ENCODE peak calls at places on chromosomes 4 and X, in ten cellular contexts. Z is T-helper 9 cell, Y is NCI-H1930, M is fibroblast of lung, F is cardiac fibroblast, B is NCI-H1105, A is DMS 273 treated with DMSO at 0.1 percent for 48 hours, G is adrenal gland, R is left kidney, S is NCI-H1092. J is an unnamed sample.

GRCh38 chr4:142567199-142567598 is 278.9 kb downstream of the INPP4B start:
- DNase-seq in A (no peak), S (no peak), F (no peak), R (no peak), Y (no peak), G (no peak), B (no peak), Z (peak), M (no peak), J (no peak)

GRCh38 chrX:110938977-110939732 is 143.5 kb upstream of the CHRDL1 start:
- DNase-seq in Z (no peak), M (no peak), G (no peak), Y (no peak), A (no peak), R (no peak), B (no peak), S (no peak), F (no peak), J (no peak)

GRCh38 chr4:122823476-122823875 is 3.2 kb upstream of the FGF2 start:
- DNase-seq in S (no peak), A (no peak), G (no peak), Y (no peak), R (no peak), B (no peak), M (no peak), F (no peak), Z (no peak), J (no peak)

GRCh38 chr4:125004676-125005075 is 292.1 kb upstream of the ANKRD50 start:
- DNase-seq in M (no peak), Z (no peak), Y (no peak), B (no peak), R (no peak), S (no peak), A (no peak), G (no peak), F (no peak), J (no peak)

GRCh38 chr4:121108557-121108956 is 36.2 kb upstream of the NDNF start:
- DNase-seq in F (no peak), A (no peak), B (peak), S (peak), R (no peak), Y (no peak), M (no peak), G (no peak), Z (no peak), J (no peak)

GRCh38 chr4:22969314-22969896 is 276.7 kb downstream of the GBA3 start:
- DNase-seq in M (peak), G (no peak), S (no peak), R (no peak), Z (no peak), A (no peak), Y (no peak), F (no peak), B (no peak), J (no peak)

GRCh38 chrX:114584434-114584943 is 603 bp downstream of the HTR2C start:
- DNase-seq in G (no peak), Y (no peak), S (no peak), R (peak), F (no peak), M (no peak), A (no peak), Z (no peak), B (no peak), J (no peak)

GRCh38 chr4:183096276-183096965 is 2.6 kb upstream of the WWC2 start:
- DNase-seq in R (peak), Y (no peak), M (no peak), F (no peak), G (no peak), B (no peak), A (no peak), Z (no peak), S (no peak), J (no peak)

GRCh38 chrX:134810211-134810610 is 151.9 kb upstream of the PLAC1 start:
- DNase-seq in A (no peak), F (peak), M (no peak), G (no peak), Y (no peak), B (no peak), R (no peak), Z (no peak), S (no peak), J (no peak)

GRCh38 chrX:113947548-113947947 is 636.3 kb upstream of the HTR2C start:
- DNase-seq in F (no peak), B (no peak), Y (no peak), R (no peak), M (no peak), A (no peak), S (no peak), G (no peak), Z (no peak), J (no peak)

J was measured in HFFc6.